ENCODE peak calls at places on chromosomes 7 and 10, in five cellular contexts. One of them, this sample, is unnamed.

GRCh38 chr10:100662067-100662466 is 83.3 kb upstream of the PAX2 start:
- DNase-seq in K562: no peak
- DNase-seq in IMR-90: no peak
- DNase-seq in SK-N-SH: no peak
- DNase-seq in GM12878: no peak
- DNase-seq in this sample: no peak

GRCh38 chr10:128373071-128373749 is 247.0 kb upstream of the MKI67 start:
- DNase-seq in K562: no peak
- DNase-seq in IMR-90: no peak
- DNase-seq in SK-N-SH: no peak
- DNase-seq in GM12878: peak; percentile 34
- DNase-seq in this sample: no peak

GRCh38 chr7:37899712-37900247 is 16.8 kb downstream of the SFRP4 start:
- DNase-seq in K562: no peak
- DNase-seq in IMR-90: no peak
- DNase-seq in SK-N-SH: no peak
- DNase-seq in GM12878: no peak
- DNase-seq in this sample: no peak

GRCh38 chr10:122020202-122020601 is 31.2 kb downstream of the TACC2 start:
- DNase-seq in K562: no peak
- DNase-seq in IMR-90: no peak
- DNase-seq in SK-N-SH: no peak
- DNase-seq in GM12878: no peak
- DNase-seq in this sample: no peak

GRCh38 chr10:25083546-25084111 is 67.2 kb downstream of the THNSL1 start:
- DNase-seq in K562: no peak
- DNase-seq in IMR-90: no peak
- DNase-seq in SK-N-SH: no peak
- DNase-seq in GM12878: no peak
- DNase-seq in this sample: no peak

GRCh38 chr10:42594246-42594650 is 44.1 kb downstream of the ZNF33B start:
- DNase-seq in K562: no peak
- DNase-seq in IMR-90: peak; percentile 92
- DNase-seq in SK-N-SH: no peak
- DNase-seq in GM12878: no peak
- DNase-seq in this sample: no peak

GRCh38 chr7:2102375-2102723 is 130.4 kb downstream of the MAD1L1 start:
- DNase-seq in K562: no peak
- DNase-seq in IMR-90: no peak
- DNase-seq in SK-N-SH: no peak
- DNase-seq in GM12878: no peak
- DNase-seq in this sample: no peak

GRCh38 chr7:121323515-121323914 is 5.3 kb upstream of the WNT16 start:
- DNase-seq in K562: no peak
- DNase-seq in IMR-90: no peak
- DNase-seq in SK-N-SH: no peak
- DNase-seq in GM12878: no peak
- DNase-seq in this sample: no peak

GRCh38 chr7:1130021-1130990 is 29.7 kb downstream of the ZFAND2A start:
- DNase-seq in K562: no peak
- DNase-seq in IMR-90: no peak
- DNase-seq in SK-N-SH: peak; percentile 14
- DNase-seq in GM12878: no peak
- DNase-seq in this sample: no peak

GRCh38 chr10:3665316-3665908 is 119.6 kb downstream of the KLF6 start:
- DNase-seq in K562: peak; percentile 85
- DNase-seq in IMR-90: no peak
- DNase-seq in SK-N-SH: no peak
- DNase-seq in GM12878: no peak
- DNase-seq in this sample: no peak

GRCh38 chr7:150481207-150481920 is 30.9 kb downstream of the GIMAP8 start:
- DNase-seq in K562: no peak
- DNase-seq in IMR-90: no peak
- DNase-seq in SK-N-SH: no peak
- DNase-seq in GM12878: no peak
- DNase-seq in this sample: no peak

GRCh38 chr7:30091431-30092386 is 43.1 kb upstream of the MTURN start:
- DNase-seq in K562: no peak
- DNase-seq in IMR-90: peak; percentile 84
- DNase-seq in SK-N-SH: no peak
- DNase-seq in GM12878: no peak
- DNase-seq in this sample: peak; percentile 8

GRCh38 chr10:103707956-103708626 is 147.3 kb downstream of the SH3PXD2A start:
- DNase-seq in K562: no peak
- DNase-seq in IMR-90: no peak
- DNase-seq in SK-N-SH: no peak
- DNase-seq in GM12878: no peak
- DNase-seq in this sample: no peak
- TF ChIP-seq RCOR1 in K562: no peak
- TF ChIP-seq RCOR1 in IMR-90: no peak
- TF ChIP-seq RCOR1 in SK-N-SH: no peak
- TF ChIP-seq RCOR1 in GM12878: no peak
- TF ChIP-seq RCOR1 in this sample: no peak

GRCh38 chr7:129110575-129111376 is 33.7 kb upstream of the TSPAN33 start:
- DNase-seq in K562: peak; percentile 41
- DNase-seq in IMR-90: no peak
- DNase-seq in SK-N-SH: peak; percentile 32
- DNase-seq in GM12878: no peak
- DNase-seq in this sample: peak; percentile 29
- TF ChIP-seq RCOR1 in K562: no peak
- TF ChIP-seq RCOR1 in IMR-90: no peak
- TF ChIP-seq RCOR1 in SK-N-SH: no peak
- TF ChIP-seq RCOR1 in GM12878: no peak
- TF ChIP-seq RCOR1 in this sample: no peak

DNA sequence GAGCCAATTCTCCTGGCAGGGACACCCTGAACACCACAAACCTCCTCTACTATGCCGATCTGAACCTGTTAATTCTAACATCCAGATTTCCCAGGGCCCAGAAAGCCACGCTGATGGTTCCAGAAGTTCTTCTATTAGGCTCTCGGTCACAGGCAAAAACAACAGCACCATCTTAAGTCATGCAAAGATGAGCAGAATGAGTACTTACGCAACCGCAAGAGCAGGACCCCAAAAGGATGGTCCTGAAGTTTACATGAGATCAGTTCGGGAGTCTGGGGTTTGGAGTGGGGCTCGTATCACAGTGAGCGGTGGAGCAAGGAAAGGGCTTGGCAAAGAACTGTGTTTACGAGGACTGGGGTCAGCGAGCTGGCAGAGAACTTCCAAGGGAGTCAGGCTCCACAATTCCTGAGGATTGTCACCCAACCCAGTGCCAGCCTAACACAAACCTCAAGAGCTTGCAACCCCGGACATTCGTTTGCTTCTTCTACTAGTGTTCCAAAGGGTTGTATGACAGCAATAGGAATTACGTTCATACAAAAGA is 532.6 kb downstream of the TNS3 start:
- DNase-seq in K562: no peak
- DNase-seq in IMR-90: no peak
- DNase-seq in SK-N-SH: no peak
- DNase-seq in GM12878: no peak
- DNase-seq in this sample: no peak
- TF ChIP-seq RCOR1 in K562: no peak
- TF ChIP-seq RCOR1 in IMR-90: no peak
- TF ChIP-seq RCOR1 in SK-N-SH: no peak
- TF ChIP-seq RCOR1 in GM12878: no peak
- TF ChIP-seq RCOR1 in this sample: no peak

DNA sequence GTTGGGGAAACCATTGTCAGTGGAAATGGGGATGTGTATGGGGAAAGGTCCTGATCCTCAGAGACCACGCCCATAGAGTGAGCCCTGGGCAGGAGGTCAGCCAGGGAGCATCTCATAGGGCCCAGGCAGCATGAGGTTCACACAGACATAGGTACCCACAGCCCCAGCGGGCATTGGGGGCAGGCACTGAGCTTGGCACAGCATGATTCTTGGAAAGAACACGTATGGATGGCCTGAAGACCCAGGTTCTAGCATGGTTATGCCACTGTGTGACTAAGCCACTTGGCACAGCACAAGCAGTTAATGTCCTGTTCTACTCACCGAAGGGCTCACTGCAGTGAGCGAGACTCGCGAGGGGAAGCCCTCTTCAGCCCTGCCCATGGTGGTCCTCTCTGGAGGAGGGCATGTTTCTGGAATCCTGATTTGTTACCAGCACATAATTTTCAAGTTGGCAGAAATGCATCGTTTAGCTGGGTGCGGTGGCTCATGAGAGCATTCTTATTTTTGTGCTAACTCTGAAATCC is 125.2 kb downstream of the UBE2H start:
- DNase-seq in K562: no peak
- DNase-seq in IMR-90: no peak
- DNase-seq in SK-N-SH: no peak
- DNase-seq in GM12878: no peak
- DNase-seq in this sample: no peak
- TF ChIP-seq RCOR1 in K562: no peak
- TF ChIP-seq RCOR1 in IMR-90: no peak
- TF ChIP-seq RCOR1 in SK-N-SH: no peak
- TF ChIP-seq RCOR1 in GM12878: no peak
- TF ChIP-seq RCOR1 in this sample: no peak

DNA sequence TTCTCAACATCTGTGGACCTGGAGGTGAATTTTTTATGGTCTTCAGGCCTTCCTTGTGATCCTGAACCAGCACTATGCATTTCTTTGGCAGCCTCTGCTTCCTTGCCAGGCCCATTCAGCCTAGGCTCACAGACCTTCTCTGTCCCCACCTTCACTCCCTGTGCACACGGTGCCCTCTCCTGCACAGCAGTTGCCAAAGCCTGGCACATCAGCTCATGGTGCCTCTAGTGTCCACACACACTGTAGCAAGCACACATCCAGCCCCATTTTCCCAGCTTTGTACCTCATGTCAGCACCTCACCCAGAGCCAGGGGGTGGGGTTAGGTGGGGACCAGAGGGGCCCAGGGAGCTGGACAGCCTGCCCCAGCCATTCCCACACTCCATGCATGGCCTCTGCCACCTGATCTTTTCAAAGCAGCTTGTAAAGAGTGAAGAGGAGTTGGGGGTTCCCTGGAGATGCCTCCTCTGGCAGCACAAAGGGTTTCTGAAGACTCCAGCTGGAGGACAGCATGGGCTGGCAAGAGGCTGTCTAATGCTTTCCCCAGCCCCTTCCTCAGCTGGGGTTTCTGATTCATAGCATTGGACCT is 57.9 kb upstream of the TMEM72 start:
- DNase-seq in K562: no peak
- DNase-seq in IMR-90: peak; percentile 47
- DNase-seq in SK-N-SH: no peak
- DNase-seq in GM12878: no peak
- DNase-seq in this sample: no peak
- TF ChIP-seq RCOR1 in K562: no peak
- TF ChIP-seq RCOR1 in IMR-90: no peak
- TF ChIP-seq RCOR1 in SK-N-SH: no peak
- TF ChIP-seq RCOR1 in GM12878: no peak
- TF ChIP-seq RCOR1 in this sample: no peak

GRCh38 chr10:126618466-126618865 is 52.0 kb downstream of the C10orf90 start:
- DNase-seq in K562: no peak
- DNase-seq in IMR-90: no peak
- DNase-seq in SK-N-SH: no peak
- DNase-seq in GM12878: no peak
- DNase-seq in this sample: no peak
- TF ChIP-seq RCOR1 in K562: no peak
- TF ChIP-seq RCOR1 in IMR-90: no peak
- TF ChIP-seq RCOR1 in SK-N-SH: no peak
- TF ChIP-seq RCOR1 in GM12878: no peak
- TF ChIP-seq RCOR1 in this sample: no peak

GRCh38 chr7:9091282-9091681 is 657.9 kb downstream of the NXPH1 start:
- DNase-seq in K562: no peak
- DNase-seq in IMR-90: no peak
- DNase-seq in SK-N-SH: no peak
- DNase-seq in GM12878: no peak
- DNase-seq in this sample: no peak
- TF ChIP-seq RCOR1 in K562: no peak
- TF ChIP-seq RCOR1 in IMR-90: no peak
- TF ChIP-seq RCOR1 in SK-N-SH: no peak
- TF ChIP-seq RCOR1 in GM12878: no peak
- TF ChIP-seq RCOR1 in this sample: no peak

GRCh38 chr7:87287738-87288341 is 57.6 kb upstream of the CROT start:
- DNase-seq in K562: no peak
- DNase-seq in IMR-90: no peak
- DNase-seq in SK-N-SH: no peak
- DNase-seq in GM12878: no peak
- DNase-seq in this sample: no peak
- TF ChIP-seq RCOR1 in K562: no peak
- TF ChIP-seq RCOR1 in IMR-90: no peak
- TF ChIP-seq RCOR1 in SK-N-SH: no peak
- TF ChIP-seq RCOR1 in GM12878: no peak
- TF ChIP-seq RCOR1 in this sample: no peak

GRCh38 chr10:45058580-45058979 is 57.9 kb downstream of the ZNF22 start:
- DNase-seq in K562: no peak
- DNase-seq in IMR-90: no peak
- DNase-seq in SK-N-SH: no peak
- DNase-seq in GM12878: no peak
- DNase-seq in this sample: no peak
- TF ChIP-seq RCOR1 in K562: no peak
- TF ChIP-seq RCOR1 in IMR-90: no peak
- TF ChIP-seq RCOR1 in SK-N-SH: no peak
- TF ChIP-seq RCOR1 in GM12878: no peak
- TF ChIP-seq RCOR1 in this sample: no peak

This sample was measured in A549.